ENCODE peak calls at places on chromosomes 16 and 17, in nine cellular contexts. D is GM23338; X is heart right ventricle; S is GM12865; P is astrocyte of the spinal cord; W is CD8-positive, alpha-beta memory T cell; T is WERI-Rb-1; Y is thoracic aorta; C is mammary epithelial cell. L is an unnamed sample.

GRCh38 chr16:3659200-3659599 is 4.7 kb downstream of the DNASE1 start:
- DNase-seq in C (no peak), T (no peak), P (no peak), D (no peak), X (no peak), S (no peak), W (no peak), Y (no peak), L (no peak)

GRCh38 chr16:49158029-49158642 is 123.5 kb downstream of the CBLN1 start:
- DNase-seq in C (peak; percentile 41), W (no peak), Y (no peak), P (peak; percentile 3), T (no peak), S (peak; percentile 49), X (no peak), D (peak; percentile 87), L (no peak)

GRCh38 chr17:64428406-64428805 is 20.5 kb upstream of the MILR1 start:
- DNase-seq in T (no peak), X (no peak), C (no peak), S (no peak), W (no peak), D (no peak), Y (no peak), P (no peak), L (no peak)

GRCh38 chr17:40598021-40598927 is 33.0 kb upstream of the CCR7 start:
- DNase-seq in T (no peak), C (no peak), P (no peak), S (peak; percentile 69), W (peak; percentile 44), Y (no peak), D (no peak), X (no peak), L (peak; percentile 50)

GRCh38 chr17:4733073-4733531 is 1.9 kb downstream of the MED11 start:
- DNase-seq in C (no peak), Y (no peak), S (peak; percentile 82), D (peak; percentile 11), W (no peak), X (no peak), T (no peak), P (no peak), L (no peak)

GRCh38 chr17:27982688-27983087 is 59.8 kb upstream of the NLK start:
- DNase-seq in T (no peak), D (no peak), W (no peak), X (no peak), C (no peak), P (no peak), S (no peak), Y (no peak), L (no peak)

GRCh38 chr16:56245197-56245596 is 53.9 kb downstream of the GNAO1 start:
- DNase-seq in W (no peak), P (no peak), Y (no peak), X (no peak), S (no peak), T (no peak), D (no peak), C (peak; percentile 80), L (no peak)

GRCh38 chr17:35017021-35017420 is 36.7 kb downstream of the LIG3 start:
- DNase-seq in Y (no peak), W (no peak), P (no peak), T (no peak), S (no peak), D (no peak), X (no peak), C (no peak), L (no peak)

GRCh38 chr17:79160980-79161621 is 86.5 kb downstream of the ENGASE start:
- DNase-seq in Y (no peak), T (no peak), P (no peak), D (peak; percentile 43), X (no peak), C (no peak), S (peak; percentile 20), W (no peak), L (no peak)

GRCh38 chr17:61474934-61475333 is 22.7 kb downstream of the TBX4 start:
- DNase-seq in Y (no peak), W (no peak), C (no peak), T (no peak), D (no peak), S (no peak), X (no peak), P (no peak), L (no peak)

GRCh38 chr16:27364493-27365141 is 37.4 kb upstream of the IL21R start:
- DNase-seq in C (peak; percentile 81), D (no peak), T (no peak), X (no peak), W (no peak), Y (no peak), P (no peak), S (peak; percentile 41), L (no peak)

GRCh38 chr17:72176902-72177660 is 56.3 kb downstream of the SOX9 start:
- DNase-seq in W (no peak), Y (no peak), X (no peak), T (no peak), D (peak; percentile 35), P (peak; percentile 26), S (no peak), C (no peak), L (no peak)

GRCh38 chr17:1606352-1606985 is 22.2 kb downstream of the SLC43A2 start:
- DNase-seq in P (no peak), X (no peak), D (no peak), S (peak; percentile 64), C (no peak), Y (no peak), T (no peak), W (no peak), L (no peak)

GRCh38 chr17:79760197-79760906 is 17.6 kb upstream of the CBX2 start:
- DNase-seq in X (no peak), W (no peak), T (no peak), C (no peak), P (no peak), S (peak; percentile 41), D (no peak), Y (no peak), L (no peak)

GRCh38 chr17:80761421-80761871 is 216.8 kb downstream of the RPTOR start:
- DNase-seq in X (no peak), W (peak; percentile 44), C (peak; percentile 75), S (no peak), D (no peak), Y (no peak), T (no peak), P (peak; percentile 91), L (no peak)

DNA sequence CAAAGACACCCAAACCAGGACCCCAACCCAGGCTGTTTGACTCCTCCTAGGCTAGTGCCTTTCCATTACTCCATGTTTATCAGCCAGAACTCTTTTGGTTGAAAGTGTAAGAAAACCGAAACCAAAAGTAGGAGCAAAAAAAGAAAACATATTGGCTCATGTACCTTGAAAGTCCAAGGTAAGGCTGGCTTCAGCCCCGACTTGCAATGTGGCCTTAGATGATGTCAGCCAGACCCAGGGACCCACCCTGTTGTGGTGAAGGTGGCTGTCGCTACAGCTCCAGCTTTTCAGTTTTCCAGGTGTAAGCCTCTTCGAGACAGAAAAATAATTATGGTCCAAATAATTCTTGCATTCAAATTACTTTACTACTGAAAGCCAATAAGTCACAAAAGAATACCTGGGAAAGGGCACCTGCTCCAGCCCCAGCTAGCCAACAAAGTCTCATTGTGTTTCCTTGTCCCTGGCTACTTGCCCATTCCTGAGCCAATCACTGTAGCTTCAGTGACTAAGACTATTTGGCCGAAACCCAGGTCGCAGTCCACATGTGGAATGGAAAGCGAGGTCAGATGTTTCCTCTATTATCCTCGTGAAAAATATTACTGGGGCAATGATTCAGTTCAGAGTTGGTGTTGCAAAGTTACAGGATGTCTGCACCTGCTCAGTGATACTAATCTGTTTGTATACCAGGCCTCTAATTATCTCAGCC is 20.7 kb downstream of the DNAH9 start:
- DNase-seq in Y (no peak), D (no peak), P (no peak), W (no peak), S (peak; percentile 3), T (no peak), X (no peak), C (peak; percentile 21), L (no peak)
- H3K4me3 ChIP-seq in Y (no peak overlapping the region), D (no peak overlapping the region), P (no peak overlapping the region), W (no peak overlapping the region), S (no peak overlapping the region), T (no peak overlapping the region), X (no peak overlapping the region), C (no peak overlapping the region), L (no peak overlapping the region)

GRCh38 chr16:67846320-67847063 is at the start of gene NUTF2:
- DNase-seq in W (peak; percentile 94), T (peak; percentile 98), C (peak; percentile 93), D (peak; percentile 98), Y (peak; percentile 73), X (peak; percentile 96), P (peak; percentile 94), S (peak; percentile 97), L (peak; percentile 79)

GRCh38 chr16:67847064-67847861 is at the start of gene CENPT:
- DNase-seq in T (no peak), D (peak; percentile 62), P (peak; percentile 61), S (peak; percentile 22), W (no peak), Y (no peak), X (no peak), C (peak; percentile 78), L (no peak)

GRCh38 chr16:67846063-67846319 is 742 bp upstream of the NUTF2 start:
- DNase-seq in S (no peak), P (no peak), C (no peak), Y (no peak), D (no peak), X (no peak), W (no peak), T (no peak), L (no peak)

GRCh38 chr16:67844441-67844840 is 2.3 kb upstream of the NUTF2 start:
- DNase-seq in S (no peak), D (peak; percentile 27), Y (no peak), W (no peak), X (no peak), C (peak; percentile 74), T (no peak), P (no peak), L (no peak)

GRCh38 chr16:67845291-67846062 is 1.3 kb upstream of the NUTF2 start:
- DNase-seq in S (peak; percentile 34), T (no peak), D (peak; percentile 11), C (no peak), W (no peak), Y (no peak), P (no peak), X (no peak), L (no peak)
- H3K4me3 ChIP-seq in S (peak overlapping the region; percentile 67), T (peak overlapping the region; percentile 90), D (peak overlapping the region; percentile 91), C (peak overlapping the region; percentile 51), W (peak overlapping the region; percentile 92), Y (peak overlapping the region; percentile 100), P (peak overlapping the region; percentile 78), X (peak overlapping the region; percentile 99), L (peak overlapping the region; percentile 96)

GRCh38 chr17:385195-385835 is 32.7 kb upstream of the RPH3AL start:
- DNase-seq in D (peak; percentile 66), X (peak; percentile 83), T (peak; percentile 49), W (no peak), C (peak; percentile 14), Y (no peak), P (no peak), S (no peak), L (no peak)
- H3K4me3 ChIP-seq in D (peak overlapping the region; percentile 66), X (peak overlapping the region; percentile 54), T (peak overlapping the region; percentile 61), W (no peak overlapping the region), C (peak overlapping the region; percentile 27), Y (peak overlapping the region; percentile 58), P (peak overlapping the region; percentile 0), S (peak overlapping the region; percentile 46), L (peak overlapping the region; percentile 76)

DNA sequence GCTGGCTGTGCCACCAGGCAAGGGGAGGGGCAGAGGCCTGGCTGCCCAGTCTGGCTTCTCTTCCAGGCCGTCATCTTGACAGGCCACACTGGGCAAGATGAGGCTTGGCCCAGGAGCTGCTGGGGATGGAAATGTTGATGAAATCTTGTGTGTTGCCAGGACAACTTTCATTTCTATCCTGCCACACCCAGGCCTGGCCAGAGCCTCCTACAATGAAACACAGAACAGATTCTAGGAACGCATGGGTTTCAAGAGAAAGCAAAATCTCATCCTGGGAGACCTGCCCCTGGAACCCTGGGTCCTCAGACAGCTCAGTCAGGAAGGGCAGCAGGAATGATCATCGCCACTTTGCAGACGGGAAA is 9.3 kb downstream of the HEXIM2 start:
- DNase-seq in X (peak; percentile 58), S (no peak), W (no peak), C (peak; percentile 99), P (peak; percentile 74), T (no peak), D (no peak), Y (peak; percentile 65), L (peak; percentile 95)
- H3K4me3 ChIP-seq in X (peak overlapping the region; percentile 47), S (no peak overlapping the region), W (no peak overlapping the region), C (peak overlapping the region; percentile 40), P (no peak overlapping the region), T (no peak overlapping the region), D (no peak overlapping the region), Y (peak overlapping the region; percentile 81), L (peak overlapping the region; percentile 59)

L was measured in ascending aorta.